ENCODE peak calls at places on chromosomes 7 and 10, in ten cellular contexts. L is IMR-90; N is HCT116; M is heart right ventricle; B is ovary; E is A549; D is lower lobe of right lung; X is cardiac muscle cell; C is endodermal cell; P is CD8-positive, alpha-beta T cell. G is an unnamed sample. For H3K9me3, the result is how much of the 10 kb centered on the place peaks cover.

GRCh38 chr10:52128056-52128683 is 185.9 kb upstream of the DKK1 start:
- DNase-seq in L (no peak), N (no peak), M (peak), B (no peak), E (no peak), D (no peak), X (no peak), C (peak), P (no peak), G (no peak)

GRCh38 chr7:1697499-1698125 is 27.5 kb downstream of the ELFN1 start:
- DNase-seq in L (no peak), N (no peak), M (no peak), B (no peak), E (no peak), D (no peak), X (no peak), C (peak), P (no peak), G (no peak)

GRCh38 chr7:45197461-45197860 is 39.9 kb downstream of the RAMP3 start:
- DNase-seq in L (no peak), N (no peak), M (no peak), B (no peak), E (no peak), D (no peak), X (no peak), C (no peak), P (no peak), G (no peak)

GRCh38 chr7:105849122-105849855 is 27.1 kb downstream of the ATXN7L1 start:
- DNase-seq in L (no peak), N (no peak), M (no peak), B (no peak), E (peak), D (no peak), X (peak), C (peak), P (peak), G (no peak)

GRCh38 chr7:151608031-151608551 is 88.4 kb upstream of the RHEB start:
- DNase-seq in L (no peak), N (peak), M (no peak), B (no peak), E (peak), D (no peak), X (no peak), C (no peak), P (no peak), G (no peak)

GRCh38 chr10:94065344-94065743 is 71.6 kb downstream of the PLCE1 start:
- DNase-seq in L (peak), N (no peak), M (no peak), B (no peak), E (peak), D (no peak), X (peak), C (no peak), P (no peak), G (no peak)

GRCh38 chr7:106659369-106659962 is 1.5 kb downstream of the CCDC71L start:
- DNase-seq in L (peak), N (no peak), M (no peak), B (no peak), E (no peak), D (no peak), X (no peak), C (no peak), P (no peak), G (no peak)

GRCh38 chr7:104341545-104341944 is 13.1 kb downstream of the LHFPL3 start:
- DNase-seq in L (no peak), N (no peak), M (no peak), B (no peak), E (peak), D (no peak), X (no peak), C (peak), P (no peak), G (no peak)

GRCh38 chr10:32328499-32328898 is 18.5 kb downstream of the EPC1 start:
- DNase-seq in L (no peak), N (no peak), M (no peak), B (no peak), E (no peak), D (no peak), X (no peak), C (peak), P (no peak), G (no peak)

GRCh38 chr10:114806572-114807391 is 14.8 kb upstream of the FHIP2A start:
- DNase-seq in L (no peak), N (no peak), M (no peak), B (no peak), E (no peak), D (no peak), X (peak), C (no peak), P (no peak), G (no peak)

GRCh38 chr10:91040343-91040742 is 119.5 kb upstream of the ANKRD1 start:
- DNase-seq in L (no peak), N (no peak), M (no peak), B (no peak), E (no peak), D (no peak), X (no peak), C (no peak), P (no peak), G (no peak)

GRCh38 chr10:74078037-74078436 is 72.6 kb downstream of the AP3M1 start:
- DNase-seq in L (peak), N (no peak), M (no peak), B (no peak), E (peak), D (no peak), X (peak), C (no peak), P (no peak), G (no peak)

GRCh38 chr7:71488308-71488707 is 356.4 kb downstream of the GALNT17 start:
- DNase-seq in L (no peak), N (no peak), M (no peak), B (no peak), E (peak), D (no peak), X (peak), C (no peak), P (no peak), G (no peak)

GRCh38 chr7:112933598-112933997 is 143.4 kb upstream of the TMEM168 start:
- DNase-seq in L (no peak), N (no peak), M (no peak), B (no peak), E (no peak), D (no peak), X (no peak), C (no peak), P (no peak), G (no peak)

GRCh38 chr10:103481974-103482531 is 3.0 kb upstream of the CALHM3 start:
- DNase-seq in L (peak), N (peak), M (peak), B (no peak), E (peak), D (no peak), X (peak), C (no peak), P (no peak), G (no peak)

GRCh38 chr7:134701272-134701671 is 54.6 kb downstream of the BPGM start:
- DNase-seq in L (peak), N (no peak), M (no peak), B (no peak), E (peak), D (no peak), X (peak), C (no peak), P (no peak), G (no peak)

GRCh38 chr7:134891262-134892001 is 94.9 kb upstream of the AGBL3 start:
- DNase-seq in L (peak), N (peak), M (peak), B (peak), E (peak), D (peak), X (peak), C (peak), P (no peak), G (no peak)

GRCh38 chr10:89414879-89415821 is 782 bp downstream of the IFIT5 start:
- DNase-seq in L (peak), N (no peak), M (peak), B (peak), E (peak), D (peak), X (peak), C (peak), P (peak), G (peak)

GRCh38 chr10:126288547-126289493 is 99.5 kb downstream of the ADAM12 start:
- DNase-seq in L (no peak), N (no peak), M (no peak), B (no peak), E (no peak), D (no peak), X (no peak), C (no peak), P (no peak), G (no peak)

GRCh38 chr7:22935269-22935668 is 78.7 kb downstream of the HYCC1 start:
- DNase-seq in L (peak), N (no peak), M (no peak), B (no peak), E (no peak), D (no peak), X (peak), C (no peak), P (no peak), G (no peak)

GRCh38 chr10:59907537-59907917 is 1.2 kb upstream of the CCDC6 start:
- DNase-seq in L (no peak), N (no peak), M (no peak), B (no peak), E (no peak), D (no peak), X (no peak), C (no peak), P (no peak), G (no peak)

GRCh38 chr7:95630702-95631458 is 34.6 kb upstream of the PDK4 start:
- DNase-seq in L (no peak), N (no peak), M (no peak), B (no peak), E (no peak), D (no peak), X (peak), C (no peak), P (no peak), G (no peak)

GRCh38 chr7:50664461-50664922 is 99.3 kb upstream of the DDC start:
- DNase-seq in L (peak), N (peak), M (no peak), B (no peak), E (no peak), D (no peak), X (peak), C (no peak), P (no peak), G (no peak)

GRCh38 chr10:119541046-119541445 is 1.5 kb downstream of the RGS10 start:
- DNase-seq in L (peak), N (no peak), M (no peak), B (no peak), E (no peak), D (no peak), X (no peak), C (no peak), P (no peak), G (no peak)

DNA sequence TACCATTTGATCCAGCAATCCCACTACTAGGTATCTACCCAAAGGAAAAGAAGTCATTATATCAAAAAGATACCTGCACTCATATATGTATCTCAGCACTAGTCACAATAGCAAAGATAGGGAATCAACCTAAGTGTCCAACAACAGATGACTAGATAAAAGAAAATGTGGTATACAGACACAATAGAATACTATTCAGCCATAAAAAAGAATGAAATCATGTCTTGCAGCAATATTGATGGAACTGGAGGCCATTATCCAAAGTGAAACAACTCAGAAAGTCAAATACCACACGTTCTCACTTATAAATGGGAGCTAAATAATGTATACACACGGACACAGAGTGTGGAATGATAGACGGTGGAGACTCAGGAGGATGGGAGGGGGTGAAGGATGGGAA is 146.0 kb downstream of the PARD3 start:
- DNase-seq in L (no peak), N (no peak), M (no peak), B (no peak), E (no peak), D (no peak), X (no peak), C (no peak), P (no peak), G (no peak)
- H3K9me3 ChIP-seq in L (under half), N (under half), M (under half), B (under half), E (under half), D (under half), X (under half), C (under half), P (under half), G (under half)

DNA sequence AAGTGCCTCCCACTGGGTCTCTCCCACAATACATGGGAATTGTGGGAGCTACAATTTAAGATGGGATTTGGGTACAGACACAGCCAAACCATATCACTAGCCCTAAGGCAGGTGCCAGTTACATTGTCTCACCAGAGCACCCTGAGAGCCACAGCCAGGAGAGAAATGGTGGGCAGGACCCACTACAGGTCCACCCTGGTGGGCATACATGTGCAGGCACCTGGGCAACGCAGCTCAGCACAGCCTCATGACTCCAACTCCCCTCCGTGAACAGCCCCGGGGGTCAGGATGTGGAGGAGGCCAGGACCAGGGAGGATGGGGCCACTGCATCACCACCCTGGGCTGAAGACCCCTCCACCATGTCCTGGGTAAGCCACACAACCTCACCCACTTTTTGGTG is 205.7 kb downstream of the PTPRN2 start:
- DNase-seq in L (no peak), N (no peak), M (no peak), B (no peak), E (no peak), D (no peak), X (no peak), C (no peak), P (no peak), G (no peak)
- H3K9me3 ChIP-seq in L (under half), N (under half), M (under half), B (under half), E (under half), D (under half), X (under half), C (half or more), P (under half), G (under half)

GRCh38 chr7:80309971-80310549 is 175.4 kb downstream of the GNAI1 start:
- DNase-seq in L (no peak), N (no peak), M (no peak), B (no peak), E (no peak), D (no peak), X (peak), C (no peak), P (no peak), G (no peak)

GRCh38 chr7:80313067-80313626 is 178.5 kb downstream of the GNAI1 start:
- DNase-seq in L (no peak), N (no peak), M (no peak), B (no peak), E (no peak), D (no peak), X (no peak), C (no peak), P (no peak), G (no peak)

GRCh38 chr7:80313716-80314115 is 179.1 kb downstream of the GNAI1 start:
- DNase-seq in L (no peak), N (no peak), M (no peak), B (no peak), E (no peak), D (no peak), X (no peak), C (no peak), P (no peak), G (no peak)

GRCh38 chr7:80311313-80311712 is 176.7 kb downstream of the GNAI1 start:
- DNase-seq in L (no peak), N (no peak), M (no peak), B (no peak), E (no peak), D (no peak), X (no peak), C (no peak), P (no peak), G (no peak)

GRCh38 chr7:80312139-80312661 is 177.6 kb downstream of the GNAI1 start:
- DNase-seq in L (peak), N (no peak), M (no peak), B (no peak), E (peak), D (no peak), X (peak), C (no peak), P (no peak), G (no peak)
- H3K9me3 ChIP-seq in L (under half), N (under half), M (under half), B (under half), E (under half), D (under half), X (under half), C (under half), P (under half), G (under half)

GRCh38 chr10:83896219-83896618 is 243.1 kb upstream of the GHITM start:
- DNase-seq in L (no peak), N (no peak), M (no peak), B (no peak), E (no peak), D (no peak), X (no peak), C (peak), P (no peak), G (no peak)
- H3K9me3 ChIP-seq in L (under half), N (under half), M (under half), B (under half), E (under half), D (under half), X (under half), C (under half), P (under half), G (under half)

GRCh38 chr7:77825140-77825539 is 26.6 kb downstream of the PHTF2 start:
- DNase-seq in L (no peak), N (no peak), M (no peak), B (no peak), E (no peak), D (no peak), X (no peak), C (no peak), P (no peak), G (no peak)

GRCh38 chr7:77824636-77825035 is 26.1 kb downstream of the PHTF2 start:
- DNase-seq in L (no peak), N (no peak), M (no peak), B (no peak), E (no peak), D (no peak), X (no peak), C (no peak), P (no peak), G (no peak)

GRCh38 chr7:77823787-77824186 is 25.2 kb downstream of the PHTF2 start:
- DNase-seq in L (no peak), N (no peak), M (no peak), B (no peak), E (no peak), D (no peak), X (no peak), C (no peak), P (no peak), G (no peak)

GRCh38 chr7:77820967-77821366 is 22.4 kb downstream of the PHTF2 start:
- DNase-seq in L (no peak), N (no peak), M (no peak), B (no peak), E (no peak), D (no peak), X (no peak), C (no peak), P (no peak), G (no peak)

GRCh38 chr7:77822269-77822668 is 23.7 kb downstream of the PHTF2 start:
- DNase-seq in L (no peak), N (no peak), M (no peak), B (no peak), E (no peak), D (no peak), X (no peak), C (no peak), P (no peak), G (no peak)
- H3K9me3 ChIP-seq in L (under half), N (under half), M (under half), B (under half), E (under half), D (under half), X (under half), C (under half), P (under half), G (under half)

DNA sequence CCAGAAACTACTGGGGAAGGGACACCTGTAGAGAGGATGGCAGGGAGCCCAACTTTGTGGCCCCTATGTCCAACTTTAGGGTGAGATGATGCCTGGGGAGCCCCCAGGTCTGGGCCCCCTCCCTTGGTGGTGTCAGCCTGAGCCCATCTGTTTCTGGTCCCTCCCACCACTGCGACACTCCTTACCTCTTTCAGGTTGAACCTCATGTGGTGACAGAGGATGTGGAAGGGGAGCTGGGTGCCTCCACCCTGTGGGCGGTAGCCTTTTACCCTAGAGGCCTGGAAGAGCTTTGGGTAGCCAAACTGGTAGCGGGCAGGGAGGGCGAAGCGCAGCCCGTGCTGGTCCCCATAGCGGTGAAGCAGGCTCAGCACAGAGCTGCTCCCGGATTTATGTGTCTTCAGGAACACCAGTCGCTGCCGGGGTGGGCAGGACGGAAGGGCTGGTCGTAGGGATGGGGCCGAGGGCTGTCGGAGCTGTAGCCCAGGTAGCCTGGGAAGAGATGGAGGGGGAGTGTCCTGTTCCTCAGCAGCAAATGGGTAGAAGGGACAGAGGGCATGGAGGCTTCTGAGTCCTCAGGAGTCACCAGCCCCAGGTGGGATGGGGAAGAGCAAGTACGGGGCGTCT is 2.0 kb downstream of the GAL3ST4 start:
- DNase-seq in L (no peak), N (no peak), M (no peak), B (no peak), E (no peak), D (no peak), X (no peak), C (peak), P (no peak), G (no peak)
- H3K9me3 ChIP-seq in L (under half), N (under half), M (under half), B (under half), E (under half), D (under half), X (under half), C (under half), P (under half), G (under half)

DNA sequence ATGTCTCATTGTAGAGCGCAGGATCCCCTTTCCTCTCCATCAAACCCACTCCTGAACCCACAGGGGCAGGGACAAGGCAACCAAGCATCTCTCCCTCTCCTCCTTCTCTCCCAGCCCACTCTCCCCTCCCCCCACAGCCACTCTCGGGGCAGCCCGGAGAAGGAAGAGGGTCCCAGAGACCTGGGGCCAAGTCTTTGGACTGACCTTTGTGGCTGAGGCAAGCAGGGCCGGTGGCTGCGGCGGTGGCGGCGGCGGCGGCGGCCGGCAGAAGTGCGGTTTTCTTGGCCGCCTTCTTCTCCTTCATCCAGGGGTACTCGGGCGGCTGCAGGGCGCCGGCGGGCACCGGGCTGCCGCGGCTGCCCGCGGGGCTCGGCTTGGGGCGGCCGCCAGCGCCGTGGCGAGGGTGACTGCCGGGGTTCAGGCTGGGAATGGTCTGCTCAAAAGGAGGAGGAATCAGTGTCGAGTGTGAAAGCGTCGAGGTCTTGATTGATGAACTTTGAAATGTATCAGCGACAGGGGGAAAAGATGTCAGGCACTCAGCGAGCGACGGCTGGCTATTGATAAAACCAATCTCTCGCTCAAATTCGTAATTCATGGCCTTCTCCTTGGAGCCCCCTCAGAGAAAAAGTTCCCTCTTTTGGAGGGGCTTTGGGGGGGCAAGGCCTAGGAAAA is 441 bp downstream of the HOXA2 start:
- DNase-seq in L (peak), N (no peak), M (no peak), B (no peak), E (no peak), D (no peak), X (no peak), C (peak), P (no peak), G (no peak)
- H3K9me3 ChIP-seq in L (under half), N (under half), M (under half), B (under half), E (under half), D (under half), X (under half), C (under half), P (under half), G (under half)

DNA sequence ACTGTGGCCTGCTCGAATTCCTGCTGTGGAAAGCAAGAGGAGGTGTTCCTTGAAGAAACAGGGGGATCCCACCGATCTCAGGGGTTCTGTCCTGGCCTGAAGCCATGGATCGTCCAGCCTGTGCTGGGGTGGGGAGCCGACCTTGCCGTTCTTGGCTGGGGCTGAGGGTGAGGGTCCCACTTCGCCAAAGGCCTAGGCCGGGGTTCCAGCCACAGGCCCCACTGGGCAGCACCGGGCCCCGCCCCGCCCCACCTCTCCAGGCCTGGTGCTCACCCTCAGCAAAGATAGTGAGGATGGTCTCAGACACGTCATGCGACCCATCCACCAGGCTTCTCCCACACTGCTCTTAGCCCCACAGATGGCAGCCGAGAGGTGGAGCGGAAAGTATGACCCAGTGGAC is 51.4 kb upstream of the ZNF716 start:
- DNase-seq in L (no peak), N (no peak), M (no peak), B (no peak), E (no peak), D (no peak), X (no peak), C (no peak), P (no peak), G (no peak)
- H3K9me3 ChIP-seq in L (under half), N (under half), M (under half), B (under half), E (under half), D (under half), X (under half), C (half or more), P (under half), G (under half)